ENCODE peak calls at places on chromosome 12, in six cellular contexts. One of them, this sample, is unnamed.

GRCh38 chr12:116171549-116171948 is 105.9 kb downstream of the MED13L start:
- DNase-seq in stimulated activated CD8-positive, alpha-beta memory T cell treated with anti-CD3 and anti-CD28 coated beads, Interleukin-15, amount 100 ng/mL, for 24 hours: no peak
- DNase-seq in BE2C: no peak
- DNase-seq in ovary: no peak
- DNase-seq in stimulated activated CD4-positive, alpha-beta T cell treated with anti-CD3 and anti-CD28 coated beads, Interleukin-1b, Interleukin-23, amount 100 ng/mL, for 48 hours: no peak
- DNase-seq in H4: no peak
- DNase-seq in this sample: no peak

GRCh38 chr12:125330645-125331341 is 265.6 kb downstream of the AACS start:
- DNase-seq in stimulated activated CD8-positive, alpha-beta memory T cell treated with anti-CD3 and anti-CD28 coated beads, Interleukin-15, amount 100 ng/mL, for 24 hours: peak; percentile 31
- DNase-seq in BE2C: peak; percentile 78
- DNase-seq in ovary: peak; percentile 58
- DNase-seq in stimulated activated CD4-positive, alpha-beta T cell treated with anti-CD3 and anti-CD28 coated beads, Interleukin-1b, Interleukin-23, amount 100 ng/mL, for 48 hours: peak; percentile 52
- DNase-seq in H4: peak; percentile 38
- DNase-seq in this sample: peak; percentile 92

GRCh38 chr12:120090626-120091295 is 25.8 kb downstream of the RAB35 start:
- DNase-seq in stimulated activated CD8-positive, alpha-beta memory T cell treated with anti-CD3 and anti-CD28 coated beads, Interleukin-15, amount 100 ng/mL, for 24 hours: no peak
- DNase-seq in BE2C: no peak
- DNase-seq in ovary: no peak
- DNase-seq in stimulated activated CD4-positive, alpha-beta T cell treated with anti-CD3 and anti-CD28 coated beads, Interleukin-1b, Interleukin-23, amount 100 ng/mL, for 48 hours: no peak
- DNase-seq in H4: no peak
- DNase-seq in this sample: no peak

GRCh38 chr12:54394281-54394719 is 9.8 kb upstream of the ZNF385A start:
- DNase-seq in stimulated activated CD8-positive, alpha-beta memory T cell treated with anti-CD3 and anti-CD28 coated beads, Interleukin-15, amount 100 ng/mL, for 24 hours: no peak
- DNase-seq in BE2C: peak; percentile 73
- DNase-seq in ovary: no peak
- DNase-seq in stimulated activated CD4-positive, alpha-beta T cell treated with anti-CD3 and anti-CD28 coated beads, Interleukin-1b, Interleukin-23, amount 100 ng/mL, for 48 hours: peak; percentile 36
- DNase-seq in H4: peak; percentile 38
- DNase-seq in this sample: peak; percentile 60

GRCh38 chr12:129570796-129571400 is 332.9 kb downstream of the TMEM132D start:
- DNase-seq in stimulated activated CD8-positive, alpha-beta memory T cell treated with anti-CD3 and anti-CD28 coated beads, Interleukin-15, amount 100 ng/mL, for 24 hours: no peak
- DNase-seq in BE2C: no peak
- DNase-seq in ovary: no peak
- DNase-seq in stimulated activated CD4-positive, alpha-beta T cell treated with anti-CD3 and anti-CD28 coated beads, Interleukin-1b, Interleukin-23, amount 100 ng/mL, for 48 hours: no peak
- DNase-seq in H4: peak; percentile 48
- DNase-seq in this sample: no peak

GRCh38 chr12:110737532-110737931 is 5.2 kb downstream of the PPP1CC start:
- DNase-seq in stimulated activated CD8-positive, alpha-beta memory T cell treated with anti-CD3 and anti-CD28 coated beads, Interleukin-15, amount 100 ng/mL, for 24 hours: no peak
- DNase-seq in BE2C: no peak
- DNase-seq in ovary: no peak
- DNase-seq in stimulated activated CD4-positive, alpha-beta T cell treated with anti-CD3 and anti-CD28 coated beads, Interleukin-1b, Interleukin-23, amount 100 ng/mL, for 48 hours: no peak
- DNase-seq in H4: no peak
- DNase-seq in this sample: no peak

GRCh38 chr12:75289678-75290200 is 40.4 kb downstream of the CAPS2 start:
- DNase-seq in stimulated activated CD8-positive, alpha-beta memory T cell treated with anti-CD3 and anti-CD28 coated beads, Interleukin-15, amount 100 ng/mL, for 24 hours: no peak
- DNase-seq in BE2C: no peak
- DNase-seq in ovary: no peak
- DNase-seq in stimulated activated CD4-positive, alpha-beta T cell treated with anti-CD3 and anti-CD28 coated beads, Interleukin-1b, Interleukin-23, amount 100 ng/mL, for 48 hours: no peak
- DNase-seq in H4: peak; percentile 5
- DNase-seq in this sample: no peak

GRCh38 chr12:76158518-76159321 is 74.2 kb upstream of the NAP1L1 start:
- DNase-seq in stimulated activated CD8-positive, alpha-beta memory T cell treated with anti-CD3 and anti-CD28 coated beads, Interleukin-15, amount 100 ng/mL, for 24 hours: peak; percentile 44
- DNase-seq in BE2C: peak; percentile 43
- DNase-seq in ovary: no peak
- DNase-seq in stimulated activated CD4-positive, alpha-beta T cell treated with anti-CD3 and anti-CD28 coated beads, Interleukin-1b, Interleukin-23, amount 100 ng/mL, for 48 hours: peak; percentile 87
- DNase-seq in H4: peak; percentile 89
- DNase-seq in this sample: peak; percentile 50

GRCh38 chr12:69511016-69511415 is 40.8 kb downstream of the FRS2 start:
- DNase-seq in stimulated activated CD8-positive, alpha-beta memory T cell treated with anti-CD3 and anti-CD28 coated beads, Interleukin-15, amount 100 ng/mL, for 24 hours: no peak
- DNase-seq in BE2C: no peak
- DNase-seq in ovary: no peak
- DNase-seq in stimulated activated CD4-positive, alpha-beta T cell treated with anti-CD3 and anti-CD28 coated beads, Interleukin-1b, Interleukin-23, amount 100 ng/mL, for 48 hours: no peak
- DNase-seq in H4: no peak
- DNase-seq in this sample: no peak

GRCh38 chr12:130917607-130918006 is 36.1 kb upstream of the ADGRD1 start:
- DNase-seq in stimulated activated CD8-positive, alpha-beta memory T cell treated with anti-CD3 and anti-CD28 coated beads, Interleukin-15, amount 100 ng/mL, for 24 hours: no peak
- DNase-seq in BE2C: no peak
- DNase-seq in ovary: no peak
- DNase-seq in stimulated activated CD4-positive, alpha-beta T cell treated with anti-CD3 and anti-CD28 coated beads, Interleukin-1b, Interleukin-23, amount 100 ng/mL, for 48 hours: no peak
- DNase-seq in H4: no peak
- DNase-seq in this sample: no peak

GRCh38 chr12:97951717-97952116 is 489.1 kb downstream of the RMST start:
- DNase-seq in stimulated activated CD8-positive, alpha-beta memory T cell treated with anti-CD3 and anti-CD28 coated beads, Interleukin-15, amount 100 ng/mL, for 24 hours: no peak
- DNase-seq in BE2C: no peak
- DNase-seq in ovary: no peak
- DNase-seq in stimulated activated CD4-positive, alpha-beta T cell treated with anti-CD3 and anti-CD28 coated beads, Interleukin-1b, Interleukin-23, amount 100 ng/mL, for 48 hours: no peak
- DNase-seq in H4: no peak
- DNase-seq in this sample: no peak

GRCh38 chr12:50538178-50538577 is 33.4 kb downstream of the DIP2B start:
- DNase-seq in stimulated activated CD8-positive, alpha-beta memory T cell treated with anti-CD3 and anti-CD28 coated beads, Interleukin-15, amount 100 ng/mL, for 24 hours: no peak
- DNase-seq in BE2C: no peak
- DNase-seq in ovary: no peak
- DNase-seq in stimulated activated CD4-positive, alpha-beta T cell treated with anti-CD3 and anti-CD28 coated beads, Interleukin-1b, Interleukin-23, amount 100 ng/mL, for 48 hours: no peak
- DNase-seq in H4: no peak
- DNase-seq in this sample: no peak

GRCh38 chr12:118013283-118013682 is 3.2 kb upstream of the RFC5 start:
- DNase-seq in stimulated activated CD8-positive, alpha-beta memory T cell treated with anti-CD3 and anti-CD28 coated beads, Interleukin-15, amount 100 ng/mL, for 24 hours: no peak
- DNase-seq in BE2C: no peak
- DNase-seq in ovary: no peak
- DNase-seq in stimulated activated CD4-positive, alpha-beta T cell treated with anti-CD3 and anti-CD28 coated beads, Interleukin-1b, Interleukin-23, amount 100 ng/mL, for 48 hours: no peak
- DNase-seq in H4: no peak
- DNase-seq in this sample: no peak

GRCh38 chr12:10965511-10965910 is 21.2 kb downstream of the TAS2R50 start:
- DNase-seq in stimulated activated CD8-positive, alpha-beta memory T cell treated with anti-CD3 and anti-CD28 coated beads, Interleukin-15, amount 100 ng/mL, for 24 hours: no peak
- DNase-seq in BE2C: no peak
- DNase-seq in ovary: no peak
- DNase-seq in stimulated activated CD4-positive, alpha-beta T cell treated with anti-CD3 and anti-CD28 coated beads, Interleukin-1b, Interleukin-23, amount 100 ng/mL, for 48 hours: no peak
- DNase-seq in H4: no peak
- DNase-seq in this sample: no peak

GRCh38 chr12:4012977-4013968 is 140.1 kb upstream of the PARP11 start:
- DNase-seq in stimulated activated CD8-positive, alpha-beta memory T cell treated with anti-CD3 and anti-CD28 coated beads, Interleukin-15, amount 100 ng/mL, for 24 hours: no peak
- DNase-seq in BE2C: no peak
- DNase-seq in ovary: no peak
- DNase-seq in stimulated activated CD4-positive, alpha-beta T cell treated with anti-CD3 and anti-CD28 coated beads, Interleukin-1b, Interleukin-23, amount 100 ng/mL, for 48 hours: no peak
- DNase-seq in H4: no peak
- DNase-seq in this sample: no peak

GRCh38 chr12:53564276-53564675 is 57.0 kb upstream of the NPFF start:
- DNase-seq in stimulated activated CD8-positive, alpha-beta memory T cell treated with anti-CD3 and anti-CD28 coated beads, Interleukin-15, amount 100 ng/mL, for 24 hours: no peak
- DNase-seq in BE2C: no peak
- DNase-seq in ovary: no peak
- DNase-seq in stimulated activated CD4-positive, alpha-beta T cell treated with anti-CD3 and anti-CD28 coated beads, Interleukin-1b, Interleukin-23, amount 100 ng/mL, for 48 hours: no peak
- DNase-seq in H4: no peak
- DNase-seq in this sample: no peak

GRCh38 chr12:90209029-90209428 is 500.4 kb upstream of the ATP2B1 start:
- DNase-seq in stimulated activated CD8-positive, alpha-beta memory T cell treated with anti-CD3 and anti-CD28 coated beads, Interleukin-15, amount 100 ng/mL, for 24 hours: no peak
- DNase-seq in BE2C: no peak
- DNase-seq in ovary: no peak
- DNase-seq in stimulated activated CD4-positive, alpha-beta T cell treated with anti-CD3 and anti-CD28 coated beads, Interleukin-1b, Interleukin-23, amount 100 ng/mL, for 48 hours: no peak
- DNase-seq in H4: no peak
- DNase-seq in this sample: no peak

GRCh38 chr12:75623631-75624118 is 112.3 kb upstream of the KRR1 start:
- DNase-seq in stimulated activated CD8-positive, alpha-beta memory T cell treated with anti-CD3 and anti-CD28 coated beads, Interleukin-15, amount 100 ng/mL, for 24 hours: no peak
- DNase-seq in BE2C: peak; percentile 44
- DNase-seq in ovary: no peak
- DNase-seq in stimulated activated CD4-positive, alpha-beta T cell treated with anti-CD3 and anti-CD28 coated beads, Interleukin-1b, Interleukin-23, amount 100 ng/mL, for 48 hours: no peak
- DNase-seq in H4: peak; percentile 81
- DNase-seq in this sample: no peak

GRCh38 chr12:51238037-51238509 is 553 bp upstream of the DAZAP2 start:
- DNase-seq in stimulated activated CD8-positive, alpha-beta memory T cell treated with anti-CD3 and anti-CD28 coated beads, Interleukin-15, amount 100 ng/mL, for 24 hours: no peak
- DNase-seq in BE2C: no peak
- DNase-seq in ovary: no peak
- DNase-seq in stimulated activated CD4-positive, alpha-beta T cell treated with anti-CD3 and anti-CD28 coated beads, Interleukin-1b, Interleukin-23, amount 100 ng/mL, for 48 hours: no peak
- DNase-seq in H4: no peak
- DNase-seq in this sample: no peak

GRCh38 chr12:107801150-107801549 is 26.6 kb downstream of the ASCL4 start:
- DNase-seq in stimulated activated CD8-positive, alpha-beta memory T cell treated with anti-CD3 and anti-CD28 coated beads, Interleukin-15, amount 100 ng/mL, for 24 hours: no peak
- DNase-seq in BE2C: no peak
- DNase-seq in ovary: no peak
- DNase-seq in stimulated activated CD4-positive, alpha-beta T cell treated with anti-CD3 and anti-CD28 coated beads, Interleukin-1b, Interleukin-23, amount 100 ng/mL, for 48 hours: no peak
- DNase-seq in H4: peak; percentile 28
- DNase-seq in this sample: no peak

GRCh38 chr12:79685068-79685467 is 5.7 kb downstream of the PAWR start:
- DNase-seq in stimulated activated CD8-positive, alpha-beta memory T cell treated with anti-CD3 and anti-CD28 coated beads, Interleukin-15, amount 100 ng/mL, for 24 hours: no peak
- DNase-seq in BE2C: no peak
- DNase-seq in ovary: no peak
- DNase-seq in stimulated activated CD4-positive, alpha-beta T cell treated with anti-CD3 and anti-CD28 coated beads, Interleukin-1b, Interleukin-23, amount 100 ng/mL, for 48 hours: no peak
- DNase-seq in H4: peak; percentile 37
- DNase-seq in this sample: no peak

GRCh38 chr12:67155863-67156262 is 113.3 kb upstream of the CAND1 start:
- DNase-seq in stimulated activated CD8-positive, alpha-beta memory T cell treated with anti-CD3 and anti-CD28 coated beads, Interleukin-15, amount 100 ng/mL, for 24 hours: no peak
- DNase-seq in BE2C: no peak
- DNase-seq in ovary: no peak
- DNase-seq in stimulated activated CD4-positive, alpha-beta T cell treated with anti-CD3 and anti-CD28 coated beads, Interleukin-1b, Interleukin-23, amount 100 ng/mL, for 48 hours: no peak
- DNase-seq in H4: peak; percentile 74
- DNase-seq in this sample: no peak

GRCh38 chr12:70733385-70733784 is 96.2 kb upstream of the PTPRB start:
- DNase-seq in stimulated activated CD8-positive, alpha-beta memory T cell treated with anti-CD3 and anti-CD28 coated beads, Interleukin-15, amount 100 ng/mL, for 24 hours: no peak
- DNase-seq in BE2C: peak; percentile 38
- DNase-seq in ovary: no peak
- DNase-seq in stimulated activated CD4-positive, alpha-beta T cell treated with anti-CD3 and anti-CD28 coated beads, Interleukin-1b, Interleukin-23, amount 100 ng/mL, for 48 hours: no peak
- DNase-seq in H4: peak; percentile 75
- DNase-seq in this sample: peak; percentile 16

GRCh38 chr12:116731801-116732200 is 6.1 kb downstream of the SPRING1 start:
- DNase-seq in stimulated activated CD8-positive, alpha-beta memory T cell treated with anti-CD3 and anti-CD28 coated beads, Interleukin-15, amount 100 ng/mL, for 24 hours: no peak
- DNase-seq in BE2C: no peak
- DNase-seq in ovary: no peak
- DNase-seq in stimulated activated CD4-positive, alpha-beta T cell treated with anti-CD3 and anti-CD28 coated beads, Interleukin-1b, Interleukin-23, amount 100 ng/mL, for 48 hours: no peak
- DNase-seq in H4: no peak
- DNase-seq in this sample: no peak

GRCh38 chr12:108643941-108644742 is 10.4 kb upstream of the SELPLG start:
- DNase-seq in stimulated activated CD8-positive, alpha-beta memory T cell treated with anti-CD3 and anti-CD28 coated beads, Interleukin-15, amount 100 ng/mL, for 24 hours: no peak
- DNase-seq in BE2C: no peak
- DNase-seq in ovary: peak; percentile 58
- DNase-seq in stimulated activated CD4-positive, alpha-beta T cell treated with anti-CD3 and anti-CD28 coated beads, Interleukin-1b, Interleukin-23, amount 100 ng/mL, for 48 hours: no peak
- DNase-seq in H4: no peak
- DNase-seq in this sample: no peak

GRCh38 chr12:111035578-111036301 is 115.4 kb upstream of the MYL2 start:
- DNase-seq in stimulated activated CD8-positive, alpha-beta memory T cell treated with anti-CD3 and anti-CD28 coated beads, Interleukin-15, amount 100 ng/mL, for 24 hours: no peak
- DNase-seq in BE2C: no peak
- DNase-seq in ovary: no peak
- DNase-seq in stimulated activated CD4-positive, alpha-beta T cell treated with anti-CD3 and anti-CD28 coated beads, Interleukin-1b, Interleukin-23, amount 100 ng/mL, for 48 hours: no peak
- DNase-seq in H4: no peak
- DNase-seq in this sample: peak; percentile 14

GRCh38 chr12:85662209-85662607 is 174.0 kb downstream of the RASSF9 start:
- DNase-seq in stimulated activated CD8-positive, alpha-beta memory T cell treated with anti-CD3 and anti-CD28 coated beads, Interleukin-15, amount 100 ng/mL, for 24 hours: no peak
- DNase-seq in BE2C: no peak
- DNase-seq in ovary: no peak
- DNase-seq in stimulated activated CD4-positive, alpha-beta T cell treated with anti-CD3 and anti-CD28 coated beads, Interleukin-1b, Interleukin-23, amount 100 ng/mL, for 48 hours: no peak
- DNase-seq in H4: no peak
- DNase-seq in this sample: no peak

GRCh38 chr12:34403706-34404376 is 381.5 kb downstream of the ALG10 start:
- DNase-seq in stimulated activated CD8-positive, alpha-beta memory T cell treated with anti-CD3 and anti-CD28 coated beads, Interleukin-15, amount 100 ng/mL, for 24 hours: no peak
- DNase-seq in BE2C: peak; percentile 4
- DNase-seq in ovary: peak; percentile 2
- DNase-seq in stimulated activated CD4-positive, alpha-beta T cell treated with anti-CD3 and anti-CD28 coated beads, Interleukin-1b, Interleukin-23, amount 100 ng/mL, for 48 hours: no peak
- DNase-seq in H4: no peak
- DNase-seq in this sample: no peak

GRCh38 chr12:64724201-64724745 is 34.9 kb downstream of the GNS start:
- DNase-seq in stimulated activated CD8-positive, alpha-beta memory T cell treated with anti-CD3 and anti-CD28 coated beads, Interleukin-15, amount 100 ng/mL, for 24 hours: no peak
- DNase-seq in BE2C: no peak
- DNase-seq in ovary: no peak
- DNase-seq in stimulated activated CD4-positive, alpha-beta T cell treated with anti-CD3 and anti-CD28 coated beads, Interleukin-1b, Interleukin-23, amount 100 ng/mL, for 48 hours: no peak
- DNase-seq in H4: no peak
- DNase-seq in this sample: no peak

GRCh38 chr12:32051511-32052299 is 54.9 kb upstream of the BICD1 start:
- DNase-seq in stimulated activated CD8-positive, alpha-beta memory T cell treated with anti-CD3 and anti-CD28 coated beads, Interleukin-15, amount 100 ng/mL, for 24 hours: no peak
- DNase-seq in BE2C: no peak
- DNase-seq in ovary: no peak
- DNase-seq in stimulated activated CD4-positive, alpha-beta T cell treated with anti-CD3 and anti-CD28 coated beads, Interleukin-1b, Interleukin-23, amount 100 ng/mL, for 48 hours: no peak
- DNase-seq in H4: peak; percentile 92
- DNase-seq in this sample: no peak

GRCh38 chr12:39846304-39846703 is 226.7 kb upstream of the ABCD2 start:
- DNase-seq in stimulated activated CD8-positive, alpha-beta memory T cell treated with anti-CD3 and anti-CD28 coated beads, Interleukin-15, amount 100 ng/mL, for 24 hours: no peak
- DNase-seq in BE2C: no peak
- DNase-seq in ovary: no peak
- DNase-seq in stimulated activated CD4-positive, alpha-beta T cell treated with anti-CD3 and anti-CD28 coated beads, Interleukin-1b, Interleukin-23, amount 100 ng/mL, for 48 hours: no peak
- DNase-seq in H4: no peak
- DNase-seq in this sample: no peak

GRCh38 chr12:8564656-8565055 is 24.0 kb upstream of the CLEC4E start:
- DNase-seq in stimulated activated CD8-positive, alpha-beta memory T cell treated with anti-CD3 and anti-CD28 coated beads, Interleukin-15, amount 100 ng/mL, for 24 hours: no peak
- DNase-seq in BE2C: peak; percentile 7
- DNase-seq in ovary: no peak
- DNase-seq in stimulated activated CD4-positive, alpha-beta T cell treated with anti-CD3 and anti-CD28 coated beads, Interleukin-1b, Interleukin-23, amount 100 ng/mL, for 48 hours: no peak
- DNase-seq in H4: no peak
- DNase-seq in this sample: no peak

GRCh38 chr12:127909031-127909430 is 357.9 kb upstream of the TMEM132C start:
- DNase-seq in stimulated activated CD8-positive, alpha-beta memory T cell treated with anti-CD3 and anti-CD28 coated beads, Interleukin-15, amount 100 ng/mL, for 24 hours: no peak
- DNase-seq in BE2C: no peak
- DNase-seq in ovary: no peak
- DNase-seq in stimulated activated CD4-positive, alpha-beta T cell treated with anti-CD3 and anti-CD28 coated beads, Interleukin-1b, Interleukin-23, amount 100 ng/mL, for 48 hours: no peak
- DNase-seq in H4: no peak
- DNase-seq in this sample: no peak

GRCh38 chr12:8987163-8987562 is 2.2 kb upstream of the KLRG1 start:
- DNase-seq in stimulated activated CD8-positive, alpha-beta memory T cell treated with anti-CD3 and anti-CD28 coated beads, Interleukin-15, amount 100 ng/mL, for 24 hours: no peak
- DNase-seq in BE2C: no peak
- DNase-seq in ovary: no peak
- DNase-seq in stimulated activated CD4-positive, alpha-beta T cell treated with anti-CD3 and anti-CD28 coated beads, Interleukin-1b, Interleukin-23, amount 100 ng/mL, for 48 hours: no peak
- DNase-seq in H4: no peak
- DNase-seq in this sample: no peak

This sample was measured in neural crest cell.